ENCODE peak calls at places on chromosomes 11 and 22, in six cellular contexts. E, F, L, X, Y and T are unnamed samples. For H3K4me1, the result is how much of the 10 kb centered on the place peaks cover.

GRCh38 chr11:92211576-92212167 is 12.9 kb upstream of the FAT3 start:
- DNase-seq in E (no peak), F (no peak), L (peak), X (peak), Y (no peak), T (no peak)

GRCh38 chr11:72231396-72232259 is 7.1 kb downstream of the INPPL1 start:
- DNase-seq in E (no peak), F (no peak), L (no peak), X (peak), Y (peak), T (no peak)

GRCh38 chr11:66624450-66624849 is 8.0 kb downstream of the RBM14 start:
- DNase-seq in E (no peak), F (no peak), L (no peak), X (no peak), Y (no peak), T (no peak)

GRCh38 chr11:110984147-110984546 is 261.4 kb upstream of the POU2AF2 start:
- DNase-seq in E (no peak), F (no peak), L (no peak), X (no peak), Y (no peak), T (no peak)

GRCh38 chr11:70372076-70372475 is 26.3 kb upstream of the CTTN start:
- DNase-seq in E (no peak), F (no peak), L (no peak), X (no peak), Y (no peak), T (no peak)

GRCh38 chr11:69716891-69717747 is 13.3 kb upstream of the FGF19 start:
- DNase-seq in E (no peak), F (no peak), L (no peak), X (no peak), Y (no peak), T (no peak)

GRCh38 chr11:80084614-80085013 is 643.8 kb upstream of the TENM4 start:
- DNase-seq in E (no peak), F (no peak), L (no peak), X (no peak), Y (no peak), T (no peak)

GRCh38 chr11:72807789-72808188 is 6.4 kb upstream of the ATG16L2 start:
- DNase-seq in E (no peak), F (no peak), L (no peak), X (no peak), Y (no peak), T (no peak)

GRCh38 chr11:19055016-19055415 is 5.5 kb downstream of the MRGPRX2 start:
- DNase-seq in E (no peak), F (no peak), L (no peak), X (no peak), Y (no peak), T (no peak)

GRCh38 chr11:62122076-62122475 is 1.7 kb upstream of the INCENP start:
- DNase-seq in E (no peak), F (no peak), L (no peak), X (no peak), Y (no peak), T (no peak)

GRCh38 chr11:125091247-125091876 is 20.1 kb downstream of the TMEM218 start:
- DNase-seq in E (no peak), F (no peak), L (peak), X (peak), Y (peak), T (peak)

GRCh38 chr22:49999063-49999900 is 13.3 kb downstream of the IL17REL start:
- DNase-seq in E (no peak), F (no peak), L (peak), X (no peak), Y (peak), T (no peak)

GRCh38 chr11:102390667-102391449 is 43.8 kb downstream of the BIRC2 start:
- DNase-seq in E (peak), F (peak), L (peak), X (peak), Y (no peak), T (peak)

GRCh38 chr22:26650722-26651421 is 6.5 kb upstream of the MIAT start:
- DNase-seq in E (no peak), F (no peak), L (no peak), X (no peak), Y (no peak), T (no peak)

GRCh38 chr22:47157093-47157420 is 394.6 kb downstream of the TBC1D22A start:
- DNase-seq in E (no peak), F (no peak), L (no peak), X (no peak), Y (no peak), T (no peak)
- H3K4me3 ChIP-seq in E (no peak), F (no peak), L (no peak), X (no peak), Y (no peak), T (no peak)

DNA sequence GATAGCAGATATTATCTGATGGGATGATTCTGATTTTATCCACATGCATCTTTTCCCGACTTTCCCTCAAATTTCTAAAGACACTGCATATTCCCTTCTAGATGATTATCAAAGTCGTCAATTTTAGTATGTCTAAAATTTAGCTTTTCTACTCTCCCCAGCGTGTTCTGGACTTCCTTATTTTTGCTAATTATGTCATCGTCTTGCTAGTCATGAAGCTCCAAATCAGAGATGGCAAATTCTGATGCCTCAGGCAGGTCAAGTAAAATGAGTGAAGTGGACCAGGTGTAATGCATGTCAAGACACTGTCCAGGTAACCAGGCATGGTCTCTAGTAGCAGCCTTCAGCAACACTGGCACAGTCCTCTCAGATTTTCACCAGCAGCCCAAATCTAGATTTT is 10.4 kb downstream of the HSD17B12 start:
- DNase-seq in E (no peak), F (no peak), L (no peak), X (no peak), Y (no peak), T (no peak)
- H3K4me1 ChIP-seq in E (under half), F (under half), L (under half), X (under half), Y (under half), T (under half)

DNA sequence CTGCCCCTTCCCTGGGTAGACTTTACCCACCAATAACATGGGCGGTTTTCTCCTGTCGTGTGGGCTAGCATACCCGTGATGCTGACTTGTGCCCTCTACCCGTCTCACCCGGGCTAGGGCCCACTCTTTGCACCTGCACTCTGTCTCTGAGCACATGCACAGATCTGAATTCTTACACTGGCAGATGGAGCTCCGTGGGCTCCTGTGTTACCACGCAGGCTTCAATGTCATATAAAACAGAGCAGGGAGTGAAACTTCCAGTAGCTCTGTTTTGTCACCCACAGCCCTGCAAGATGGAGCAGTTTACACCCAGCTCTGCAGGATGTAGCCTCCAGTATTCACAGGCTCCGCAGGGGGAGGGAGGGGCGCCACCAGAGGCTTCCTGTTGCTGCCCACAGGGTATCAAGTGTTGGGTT is 1.7 kb downstream of the DGKZ start:
- DNase-seq in E (peak), F (peak), L (no peak), X (no peak), Y (no peak), T (peak)
- H3K4me3 ChIP-seq in E (peak), F (peak), L (no peak), X (no peak), Y (peak), T (peak)

GRCh38 chr22:17491090-17491489 is 72.2 kb upstream of the SLC25A18 start:
- DNase-seq in E (no peak), F (no peak), L (no peak), X (no peak), Y (no peak), T (no peak)

GRCh38 chr22:17493384-17493981 is 69.8 kb upstream of the SLC25A18 start:
- DNase-seq in E (no peak), F (no peak), L (no peak), X (no peak), Y (no peak), T (no peak)

GRCh38 chr22:17489101-17489500 is 74.2 kb upstream of the SLC25A18 start:
- DNase-seq in E (no peak), F (no peak), L (no peak), X (no peak), Y (no peak), T (no peak)

GRCh38 chr22:17496843-17497242 is 66.5 kb upstream of the SLC25A18 start:
- DNase-seq in E (no peak), F (no peak), L (no peak), X (no peak), Y (peak), T (no peak)

GRCh38 chr22:17492247-17492646 is 71.1 kb upstream of the SLC25A18 start:
- DNase-seq in E (no peak), F (no peak), L (no peak), X (peak), Y (no peak), T (no peak)
- H3K4me1 ChIP-seq in E (under half), F (under half), L (under half), X (under half), Y (under half), T (under half)

GRCh38 chr11:47399860-47400812 is 8.3 kb upstream of the SLC39A13 start:
- DNase-seq in E (peak), F (peak), L (peak), X (peak), Y (no peak), T (peak)
- H3K4me3 ChIP-seq in E (peak), F (peak), L (peak), X (peak), Y (peak), T (peak)